ENCODE peak calls at places on chromosome 16, in ten cellular contexts. One of them, this sample, is unnamed. For H3K27me3, the result is how much of the 10 kb centered on the place peaks cover.

GRCh38 chr16:81470796-81471636 is 26.4 kb downstream of the CMIP start:
- DNase-seq in left lung: no peak
- DNase-seq in H1: no peak
- DNase-seq in thoracic aorta: no peak
- DNase-seq in tibial artery: no peak
- DNase-seq in ascending aorta: no peak
- DNase-seq in uterus: no peak
- DNase-seq in lower lobe of right lung: no peak
- DNase-seq in tibial nerve: no peak
- DNase-seq in cardiac muscle cell: no peak
- DNase-seq in this sample: no peak

GRCh38 chr16:55555436-55555835 is 11.0 kb upstream of the CAPNS2 start:
- DNase-seq in thoracic aorta: no peak
- DNase-seq in left lung: no peak
- DNase-seq in tibial nerve: no peak
- DNase-seq in cardiac muscle cell: no peak
- DNase-seq in ascending aorta: no peak
- DNase-seq in lower lobe of right lung: no peak
- DNase-seq in uterus: no peak
- DNase-seq in H1: no peak
- DNase-seq in tibial artery: no peak
- DNase-seq in this sample: peak

GRCh38 chr16:11149011-11149616 is 106.9 kb downstream of the SOCS1 start:
- DNase-seq in thoracic aorta: no peak
- DNase-seq in H1: no peak
- DNase-seq in cardiac muscle cell: no peak
- DNase-seq in tibial artery: no peak
- DNase-seq in left lung: no peak
- DNase-seq in ascending aorta: no peak
- DNase-seq in lower lobe of right lung: no peak
- DNase-seq in tibial nerve: no peak
- DNase-seq in uterus: no peak
- DNase-seq in this sample: no peak

GRCh38 chr16:57528499-57529323 is 7.7 kb downstream of the CCDC102A start:
- DNase-seq in tibial artery: peak
- DNase-seq in thoracic aorta: no peak
- DNase-seq in H1: peak
- DNase-seq in tibial nerve: no peak
- DNase-seq in lower lobe of right lung: peak
- DNase-seq in uterus: peak
- DNase-seq in ascending aorta: no peak
- DNase-seq in cardiac muscle cell: no peak
- DNase-seq in left lung: peak
- DNase-seq in this sample: no peak

GRCh38 chr16:85916141-85916890 is 17.4 kb downstream of the IRF8 start:
- DNase-seq in lower lobe of right lung: peak
- DNase-seq in cardiac muscle cell: peak
- DNase-seq in left lung: peak
- DNase-seq in uterus: no peak
- DNase-seq in H1: no peak
- DNase-seq in ascending aorta: no peak
- DNase-seq in thoracic aorta: no peak
- DNase-seq in tibial artery: no peak
- DNase-seq in tibial nerve: no peak
- DNase-seq in this sample: no peak

GRCh38 chr16:79402356-79402755 is 198.2 kb downstream of the MAF start:
- DNase-seq in cardiac muscle cell: no peak
- DNase-seq in ascending aorta: no peak
- DNase-seq in H1: no peak
- DNase-seq in lower lobe of right lung: no peak
- DNase-seq in left lung: peak
- DNase-seq in tibial artery: no peak
- DNase-seq in uterus: no peak
- DNase-seq in thoracic aorta: no peak
- DNase-seq in tibial nerve: no peak
- DNase-seq in this sample: no peak

GRCh38 chr16:50705436-50706110 is 12.2 kb downstream of the NOD2 start:
- DNase-seq in ascending aorta: no peak
- DNase-seq in left lung: no peak
- DNase-seq in thoracic aorta: no peak
- DNase-seq in H1: no peak
- DNase-seq in uterus: no peak
- DNase-seq in tibial nerve: no peak
- DNase-seq in tibial artery: no peak
- DNase-seq in lower lobe of right lung: no peak
- DNase-seq in cardiac muscle cell: no peak
- DNase-seq in this sample: peak

GRCh38 chr16:50584033-50584722 is 36.0 kb downstream of the NKD1 start:
- DNase-seq in tibial nerve: no peak
- DNase-seq in cardiac muscle cell: no peak
- DNase-seq in lower lobe of right lung: no peak
- DNase-seq in tibial artery: no peak
- DNase-seq in thoracic aorta: no peak
- DNase-seq in uterus: no peak
- DNase-seq in H1: no peak
- DNase-seq in left lung: no peak
- DNase-seq in ascending aorta: no peak
- DNase-seq in this sample: no peak

GRCh38 chr16:86578056-86578455 is 293 bp upstream of the FOXL1 start:
- DNase-seq in ascending aorta: no peak
- DNase-seq in left lung: no peak
- DNase-seq in uterus: no peak
- DNase-seq in tibial artery: peak
- DNase-seq in H1: no peak
- DNase-seq in cardiac muscle cell: no peak
- DNase-seq in lower lobe of right lung: no peak
- DNase-seq in tibial nerve: peak
- DNase-seq in thoracic aorta: no peak
- DNase-seq in this sample: no peak

GRCh38 chr16:72300892-72301291 is 128.9 kb upstream of the PMFBP1 start:
- DNase-seq in cardiac muscle cell: no peak
- DNase-seq in ascending aorta: no peak
- DNase-seq in lower lobe of right lung: no peak
- DNase-seq in tibial nerve: no peak
- DNase-seq in thoracic aorta: no peak
- DNase-seq in left lung: no peak
- DNase-seq in uterus: no peak
- DNase-seq in tibial artery: no peak
- DNase-seq in H1: no peak
- DNase-seq in this sample: no peak
- TF ChIP-seq CTCF in cardiac muscle cell: no peak
- TF ChIP-seq CTCF in ascending aorta: no peak
- TF ChIP-seq CTCF in lower lobe of right lung: no peak
- TF ChIP-seq CTCF in tibial nerve: no peak
- TF ChIP-seq CTCF in thoracic aorta: no peak
- TF ChIP-seq CTCF in left lung: no peak
- TF ChIP-seq CTCF in uterus: no peak
- TF ChIP-seq CTCF in tibial artery: no peak
- TF ChIP-seq CTCF in H1: no peak
- TF ChIP-seq CTCF in this sample: no peak

GRCh38 chr16:69330286-69331109 is at the start of gene PDF:
- DNase-seq in left lung: peak
- DNase-seq in cardiac muscle cell: peak
- DNase-seq in tibial artery: peak
- DNase-seq in thoracic aorta: peak
- DNase-seq in H1: peak
- DNase-seq in lower lobe of right lung: peak
- DNase-seq in uterus: peak
- DNase-seq in tibial nerve: peak
- DNase-seq in ascending aorta: peak
- DNase-seq in this sample: peak
- H3K27ac ChIP-seq in left lung: peak
- H3K27ac ChIP-seq in cardiac muscle cell: peak
- H3K27ac ChIP-seq in tibial artery: peak
- H3K27ac ChIP-seq in thoracic aorta: peak
- H3K27ac ChIP-seq in H1: peak
- H3K27ac ChIP-seq in lower lobe of right lung: peak
- H3K27ac ChIP-seq in uterus: peak
- H3K27ac ChIP-seq in tibial nerve: peak
- H3K27ac ChIP-seq in ascending aorta: peak
- H3K27ac ChIP-seq in this sample: peak

GRCh38 chr16:2494616-2495015 is 19.1 kb upstream of the ATP6V0C start:
- DNase-seq in lower lobe of right lung: no peak
- DNase-seq in H1: no peak
- DNase-seq in thoracic aorta: no peak
- DNase-seq in tibial nerve: no peak
- DNase-seq in ascending aorta: no peak
- DNase-seq in cardiac muscle cell: no peak
- DNase-seq in tibial artery: no peak
- DNase-seq in uterus: no peak
- DNase-seq in left lung: no peak
- DNase-seq in this sample: no peak
- H3K27me3 ChIP-seq in lower lobe of right lung: under half
- H3K27me3 ChIP-seq in H1: under half
- H3K27me3 ChIP-seq in thoracic aorta: under half
- H3K27me3 ChIP-seq in tibial nerve: under half
- H3K27me3 ChIP-seq in ascending aorta: under half
- H3K27me3 ChIP-seq in cardiac muscle cell: under half
- H3K27me3 ChIP-seq in tibial artery: under half
- H3K27me3 ChIP-seq in uterus: under half
- H3K27me3 ChIP-seq in left lung: under half
- H3K27me3 ChIP-seq in this sample: under half

DNA sequence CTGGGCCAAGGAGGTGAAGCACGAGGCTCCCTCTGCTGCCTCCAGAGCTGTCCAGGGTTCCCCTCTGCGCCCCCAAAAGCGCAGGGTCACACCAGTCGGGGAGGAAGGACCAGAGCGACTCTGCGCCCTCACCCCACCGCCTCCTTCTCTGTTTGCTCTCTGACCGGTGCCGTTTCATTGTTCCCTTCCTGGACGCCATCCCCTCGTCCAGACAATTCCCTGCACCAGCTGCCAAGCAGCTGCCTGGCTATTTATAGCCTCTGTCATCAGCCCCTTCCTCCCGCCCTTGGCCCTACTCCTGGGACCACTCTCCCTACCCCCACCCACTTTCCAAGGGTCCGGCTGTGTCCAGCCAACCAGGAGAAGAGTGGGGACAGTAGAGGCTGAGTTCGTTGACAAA is 68.8 kb upstream of the CREBBP start:
- DNase-seq in H1: no peak
- DNase-seq in thoracic aorta: no peak
- DNase-seq in tibial artery: peak
- DNase-seq in left lung: no peak
- DNase-seq in ascending aorta: no peak
- DNase-seq in uterus: no peak
- DNase-seq in lower lobe of right lung: no peak
- DNase-seq in cardiac muscle cell: peak
- DNase-seq in tibial nerve: no peak
- DNase-seq in this sample: no peak
- TF ChIP-seq CTCF in H1: no peak
- TF ChIP-seq CTCF in thoracic aorta: no peak
- TF ChIP-seq CTCF in tibial artery: no peak
- TF ChIP-seq CTCF in left lung: no peak
- TF ChIP-seq CTCF in ascending aorta: no peak
- TF ChIP-seq CTCF in uterus: no peak
- TF ChIP-seq CTCF in lower lobe of right lung: no peak
- TF ChIP-seq CTCF in cardiac muscle cell: no peak
- TF ChIP-seq CTCF in tibial nerve: no peak
- TF ChIP-seq CTCF in this sample: no peak

GRCh38 chr16:88279998-88280397 is 102.8 kb upstream of the ZNF469 start:
- DNase-seq in lower lobe of right lung: no peak
- DNase-seq in cardiac muscle cell: no peak
- DNase-seq in left lung: no peak
- DNase-seq in uterus: no peak
- DNase-seq in thoracic aorta: no peak
- DNase-seq in tibial artery: no peak
- DNase-seq in tibial nerve: no peak
- DNase-seq in ascending aorta: no peak
- DNase-seq in H1: no peak
- DNase-seq in this sample: no peak

GRCh38 chr16:88276591-88276990 is 106.2 kb upstream of the ZNF469 start:
- DNase-seq in tibial artery: peak
- DNase-seq in thoracic aorta: no peak
- DNase-seq in uterus: no peak
- DNase-seq in left lung: no peak
- DNase-seq in lower lobe of right lung: no peak
- DNase-seq in cardiac muscle cell: no peak
- DNase-seq in ascending aorta: no peak
- DNase-seq in H1: no peak
- DNase-seq in tibial nerve: no peak
- DNase-seq in this sample: no peak

GRCh38 chr16:88274847-88275246 is 107.9 kb upstream of the ZNF469 start:
- DNase-seq in thoracic aorta: no peak
- DNase-seq in lower lobe of right lung: no peak
- DNase-seq in cardiac muscle cell: peak
- DNase-seq in uterus: no peak
- DNase-seq in H1: no peak
- DNase-seq in ascending aorta: no peak
- DNase-seq in left lung: no peak
- DNase-seq in tibial artery: no peak
- DNase-seq in tibial nerve: no peak
- DNase-seq in this sample: no peak
- H3K27ac ChIP-seq in thoracic aorta: no peak
- H3K27ac ChIP-seq in lower lobe of right lung: no peak
- H3K27ac ChIP-seq in cardiac muscle cell: no peak
- H3K27ac ChIP-seq in uterus: peak
- H3K27ac ChIP-seq in H1: no peak
- H3K27ac ChIP-seq in ascending aorta: no peak
- H3K27ac ChIP-seq in left lung: no peak
- H3K27ac ChIP-seq in tibial artery: no peak
- H3K27ac ChIP-seq in tibial nerve: no peak
- H3K27ac ChIP-seq in this sample: no peak

This sample was measured in foreskin keratinocyte.